ENCODE peak calls at places on chromosome 6, in five cellular contexts. I is ovary, K is cardiac muscle cell, Y is heart right ventricle, V is tibial nerve. E is an unnamed sample.
A peak's percentile ranks its signal among the peaks of the same experiment; 100 is the strongest.

GRCh38 chr6:106547961-106548453 is 81.3 kb downstream of the RTN4IP1 start:
- DNase-seq in I (peak; percentile 36), V (no peak), K (peak; percentile 33), Y (no peak), E (no peak)

GRCh38 chr6:99836471-99836870 is 157.6 kb downstream of the MCHR2 start:
- DNase-seq in I (no peak), K (no peak), Y (no peak), V (no peak), E (no peak)

GRCh38 chr6:159490298-159490937 is 202.6 kb downstream of the SOD2 start:
- DNase-seq in Y (peak; percentile 26), I (no peak), V (peak; percentile 49), K (no peak), E (peak; percentile 72)

GRCh38 chr6:135159531-135159930 is 21.6 kb upstream of the MYB start:
- DNase-seq in I (no peak), K (no peak), Y (no peak), V (no peak), E (no peak)

GRCh38 chr6:169752074-169752623 is 727 bp downstream of the ERMARD start:
- DNase-seq in I (no peak), K (peak; percentile 11), V (no peak), Y (no peak), E (no peak)

GRCh38 chr6:132713355-132714134 is at the start of gene VNN1:
- DNase-seq in K (no peak), V (no peak), I (no peak), Y (no peak), E (peak; percentile 24)

GRCh38 chr6:66638099-66638498 is 931.1 kb upstream of the EYS start:
- DNase-seq in K (no peak), V (no peak), I (no peak), Y (no peak), E (no peak)

GRCh38 chr6:130534627-130535026 is 168.8 kb downstream of the TMEM200A start:
- DNase-seq in Y (no peak), I (no peak), K (no peak), V (no peak), E (no peak)

GRCh38 chr6:8192067-8192466 is 89.7 kb upstream of the EEF1E1 start:
- DNase-seq in I (no peak), K (no peak), V (no peak), Y (no peak), E (no peak)

GRCh38 chr6:130908188-130908587 is 81.0 kb downstream of the SMLR1 start:
- DNase-seq in Y (no peak), V (no peak), I (no peak), K (no peak), E (no peak)

GRCh38 chr6:140441256-140441655 is 1066.8 kb upstream of the CITED2 start:
- DNase-seq in V (peak; percentile 42), Y (peak; percentile 79), I (peak; percentile 46), K (peak; percentile 84), E (peak; percentile 71)

GRCh38 chr6:16673011-16673797 is 88.1 kb downstream of the ATXN1 start:
- DNase-seq in Y (no peak), I (no peak), K (no peak), V (no peak), E (no peak)

GRCh38 chr6:118739976-118740771 is 88.8 kb upstream of the CEP85L start:
- DNase-seq in Y (no peak), K (no peak), V (no peak), I (no peak), E (no peak)

GRCh38 chr6:156154896-156155295 is 622.3 kb upstream of the ARID1B start:
- DNase-seq in V (no peak), Y (no peak), K (no peak), I (no peak), E (no peak)

GRCh38 chr6:41975276-41975675 is 33.7 kb upstream of the CCND3 start:
- DNase-seq in K (no peak), I (no peak), Y (no peak), V (no peak), E (no peak)

GRCh38 chr6:134909701-134910595 is 40.0 kb downstream of the ALDH8A1 start:
- DNase-seq in Y (no peak), V (no peak), K (no peak), I (no peak), E (no peak)

GRCh38 chr6:118775381-118775780 is 118.6 kb upstream of the ASF1A start:
- DNase-seq in K (no peak), Y (no peak), V (no peak), I (no peak), E (no peak)

GRCh38 chr6:19837511-19838441 is 606 bp downstream of the ID4 start:
- DNase-seq in K (peak; percentile 66), Y (peak; percentile 11), I (peak; percentile 18), V (no peak), E (peak; percentile 44)

GRCh38 chr6:20338160-20338559 is 63.5 kb upstream of the E2F3 start:
- DNase-seq in V (no peak), Y (no peak), K (no peak), I (no peak), E (no peak)

GRCh38 chr6:13357551-13358075 is 29.3 kb upstream of the TBC1D7 start:
- DNase-seq in V (no peak), Y (no peak), I (no peak), K (no peak), E (peak; percentile 69)

GRCh38 chr6:125995972-125996580 is 9.7 kb downstream of the TRMT11 start:
- DNase-seq in V (no peak), Y (peak; percentile 23), K (peak; percentile 78), I (peak; percentile 33), E (peak; percentile 46)

GRCh38 chr6:114342826-114343781 is at the start of gene HS3ST5:
- DNase-seq in Y (peak; percentile 12), K (peak; percentile 88), V (no peak), I (no peak), E (peak; percentile 50)

GRCh38 chr6:18405477-18406293 is 18.5 kb downstream of the RNF144B start:
- DNase-seq in V (no peak), Y (no peak), K (no peak), I (no peak), E (no peak)

DNA sequence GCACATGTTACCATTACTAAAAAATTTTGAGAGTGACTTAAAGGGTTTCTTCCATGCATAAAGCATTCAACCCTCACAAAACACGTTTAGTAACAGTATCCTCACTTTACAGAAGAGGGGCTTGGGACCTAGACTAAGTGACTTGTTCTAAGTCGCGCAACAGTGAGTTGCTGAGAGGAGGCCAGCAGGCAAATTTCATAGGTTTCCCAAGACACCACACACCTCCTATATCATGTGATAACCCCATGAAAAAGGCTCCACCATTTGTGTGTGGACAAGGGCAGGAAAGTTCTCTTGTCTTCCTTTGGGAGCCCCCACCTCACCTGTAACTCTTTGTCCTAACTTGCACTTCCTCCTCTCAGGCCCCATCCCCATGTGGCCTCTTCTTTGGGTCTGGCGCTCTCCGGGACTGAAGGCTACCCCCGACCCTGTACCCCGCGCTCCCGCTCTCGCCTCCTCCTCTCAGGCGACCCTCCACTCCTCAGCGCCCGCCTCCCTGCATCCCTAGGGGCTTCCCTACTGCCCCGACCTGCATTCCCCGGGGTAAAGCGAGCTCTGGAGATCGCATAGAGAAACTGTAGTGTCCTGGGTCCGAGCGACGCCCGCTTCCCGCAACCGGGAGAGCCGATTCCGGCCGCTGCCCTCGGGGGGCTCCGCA is 397 bp downstream of the PSMB8 start:
- DNase-seq in K (no peak), I (no peak), V (no peak), Y (no peak), E (peak; percentile 80)
- H3K4me1 ChIP-seq in K (no peaks in the 10 kb centered on the region), I (peaks cover 5% of the 10 kb centered on the region), V (peaks cover 26% of the 10 kb centered on the region), Y (peaks cover 5% of the 10 kb centered on the region), E (peaks cover 2% of the 10 kb centered on the region)

GRCh38 chr6:117270121-117270959 is 5.0 kb downstream of the VGLL2 start:
- DNase-seq in I (no peak), K (peak; percentile 58), Y (no peak), V (no peak), E (peak; percentile 42)
- H3K4me1 ChIP-seq in I (peaks cover 7% of the 10 kb centered on the region), K (peaks cover 2% of the 10 kb centered on the region), Y (no peaks in the 10 kb centered on the region), V (peaks cover 17% of the 10 kb centered on the region), E (peaks cover 5% of the 10 kb centered on the region)

GRCh38 chr6:157570752-157571151 is 189.8 kb downstream of the ZDHHC14 start:
- DNase-seq in I (no peak), Y (no peak), K (no peak), V (no peak), E (no peak)
- H3K4me1 ChIP-seq in I (peaks cover 2% of the 10 kb centered on the region), Y (no peaks in the 10 kb centered on the region), K (no peaks in the 10 kb centered on the region), V (no peaks in the 10 kb centered on the region), E (no peaks in the 10 kb centered on the region)

GRCh38 chr6:108648186-108648585 is 87.5 kb downstream of the FOXO3 start:
- DNase-seq in I (no peak), V (no peak), K (no peak), Y (no peak), E (no peak)
- H3K4me1 ChIP-seq in I (peaks cover 39% of the 10 kb centered on the region), V (peaks cover 81% of the 10 kb centered on the region), K (peaks cover 23% of the 10 kb centered on the region), Y (peaks cover 17% of the 10 kb centered on the region), E (peaks cover 27% of the 10 kb centered on the region)

DNA sequence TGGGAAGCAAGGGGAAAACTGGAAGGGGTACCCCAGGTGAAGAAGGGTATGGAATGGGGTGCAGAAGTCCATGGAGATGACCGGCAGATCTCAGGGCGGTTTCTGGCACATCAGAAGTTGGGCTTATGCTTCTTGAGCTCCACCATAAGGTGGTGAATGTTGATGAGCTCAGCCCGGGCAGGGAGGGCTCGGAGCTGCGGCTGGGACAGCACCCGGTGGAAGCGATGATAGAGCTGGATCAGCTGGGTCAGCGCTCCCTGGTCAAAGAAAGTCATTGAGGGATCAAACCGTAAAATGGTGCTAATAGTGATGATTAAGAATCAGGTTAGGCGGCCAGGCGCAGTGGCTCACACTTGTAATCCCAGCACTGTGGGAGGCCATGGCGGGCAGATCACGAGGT is 20.9 kb downstream of the VPS52 start:
- DNase-seq in Y (no peak), I (no peak), K (no peak), V (no peak), E (no peak)
- H3K4me1 ChIP-seq in Y (peaks cover 10% of the 10 kb centered on the region), I (peaks cover 3% of the 10 kb centered on the region), K (no peaks in the 10 kb centered on the region), V (peaks cover 19% of the 10 kb centered on the region), E (peaks cover 4% of the 10 kb centered on the region)

GRCh38 chr6:158038291-158039177 is 56.9 kb downstream of the SYNJ2 start:
- DNase-seq in Y (no peak), K (no peak), V (no peak), I (no peak), E (no peak)

GRCh38 chr6:158039178-158039557 is 57.5 kb downstream of the SYNJ2 start:
- DNase-seq in I (no peak), V (no peak), K (no peak), Y (no peak), E (no peak)

GRCh38 chr6:158036261-158036660 is 54.6 kb downstream of the SYNJ2 start:
- DNase-seq in V (no peak), Y (no peak), K (no peak), I (no peak), E (no peak)

GRCh38 chr6:158037021-158037420 is 55.4 kb downstream of the SYNJ2 start:
- DNase-seq in I (no peak), K (no peak), V (no peak), Y (no peak), E (no peak)

DNA sequence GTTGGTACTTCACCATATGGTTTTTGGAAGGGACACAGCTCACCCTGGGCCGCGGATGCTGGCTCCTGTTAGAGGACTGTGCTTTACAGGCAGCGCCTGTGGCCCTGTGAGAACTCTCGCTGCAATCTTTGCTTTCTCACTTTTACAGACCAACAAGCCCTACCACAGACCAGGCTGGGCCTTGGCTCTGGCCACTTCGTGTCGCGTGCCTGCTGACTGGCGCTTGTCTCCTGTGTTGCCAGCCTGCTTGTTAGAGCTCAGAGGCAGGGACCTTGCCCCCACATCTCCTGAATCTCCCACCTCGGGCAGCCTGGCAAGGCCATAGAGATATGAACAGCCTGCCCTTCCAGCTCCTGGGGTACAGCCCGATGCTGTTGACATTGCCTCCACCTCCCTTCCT is 56.1 kb downstream of the SYNJ2 start:
- DNase-seq in Y (no peak), V (no peak), K (no peak), I (no peak), E (peak; percentile 59)
- H3K4me1 ChIP-seq in Y (peaks cover 27% of the 10 kb centered on the region), V (peaks cover 4% of the 10 kb centered on the region), K (peaks cover 15% of the 10 kb centered on the region), I (peaks cover 22% of the 10 kb centered on the region), E (peaks cover 23% of the 10 kb centered on the region)

E was measured in right cardiac atrium.